ENCODE peak calls at places on chromosomes 13 and 19, in nine cellular contexts. K is neural progenitor cell, J is upper lobe of right lung, S is SJCRH30, E is lung, V is Peyer's patch, D is hepatocyte, B is keratinocyte, F is BE2C. H is an unnamed sample. For H3K27me3, the result is how much of the 10 kb centered on the place peaks cover.

GRCh38 chr19:49746206-49746958 is 16.7 kb downstream of the TSKS start:
- DNase-seq in V (no peak), K (peak), D (no peak), J (peak), B (no peak), S (peak), E (peak), F (peak), H (peak)

GRCh38 chr13:23876265-23876664 is 12.9 kb downstream of the MIPEP start:
- DNase-seq in J (no peak), V (no peak), K (peak), S (no peak), D (peak), F (no peak), B (no peak), E (no peak), H (no peak)

GRCh38 chr13:29905845-29906244 is 55.4 kb upstream of the UBL3 start:
- DNase-seq in V (no peak), B (no peak), F (no peak), K (no peak), E (peak), D (peak), J (no peak), S (no peak), H (peak)

GRCh38 chr13:52786747-52787146 is 47.1 kb upstream of the CNMD start:
- DNase-seq in J (no peak), D (no peak), B (no peak), S (peak), K (no peak), E (no peak), F (no peak), V (no peak), H (peak)

GRCh38 chr19:41366089-41366488 is 2.1 kb upstream of the B9D2 start:
- DNase-seq in B (no peak), V (no peak), S (no peak), K (no peak), J (no peak), E (no peak), D (no peak), F (no peak), H (no peak)

GRCh38 chr13:50156722-50157121 is 141.5 kb downstream of the KCNRG start:
- DNase-seq in J (no peak), F (no peak), B (no peak), S (no peak), K (no peak), D (no peak), V (no peak), E (no peak), H (no peak)

GRCh38 chr19:3154957-3155736 is 19.3 kb downstream of the GNA15 start:
- DNase-seq in V (peak), E (peak), F (peak), B (peak), D (no peak), S (peak), J (peak), K (no peak), H (peak)

GRCh38 chr13:46586766-46587509 is 34.0 kb downstream of the LRCH1 start:
- DNase-seq in D (no peak), F (no peak), S (no peak), K (no peak), V (no peak), B (no peak), J (no peak), E (no peak), H (peak)

GRCh38 chr13:36430247-36431203 is 1.8 kb upstream of the CCNA1 start:
- DNase-seq in B (no peak), J (no peak), F (no peak), V (no peak), S (no peak), D (no peak), E (peak), K (peak), H (no peak)

GRCh38 chr13:79225487-79226232 is 180.4 kb downstream of the RBM26 start:
- DNase-seq in J (no peak), B (no peak), K (no peak), S (no peak), F (no peak), V (no peak), E (no peak), D (no peak), H (no peak)

GRCh38 chr19:6068711-6069110 is 41.6 kb downstream of the RFX2 start:
- DNase-seq in J (peak), K (no peak), B (no peak), F (no peak), S (no peak), D (no peak), V (no peak), E (no peak), H (peak)

GRCh38 chr13:58744686-58745085 is 1113.1 kb downstream of the PCDH17 start:
- DNase-seq in E (no peak), V (no peak), B (no peak), F (no peak), J (no peak), K (no peak), S (no peak), D (no peak), H (no peak)

GRCh38 chr13:93689333-93689732 is 462.7 kb downstream of the GPC6 start:
- DNase-seq in D (no peak), F (no peak), B (no peak), K (no peak), E (no peak), S (no peak), J (no peak), V (no peak), H (no peak)

GRCh38 chr19:1227655-1228054 is 10.2 kb downstream of the CBARP start:
- DNase-seq in V (no peak), F (no peak), B (no peak), J (no peak), K (no peak), S (no peak), D (no peak), E (no peak), H (no peak)

GRCh38 chr19:33868076-33868735 is 71.5 kb downstream of the KCTD15 start:
- DNase-seq in S (peak), B (no peak), D (no peak), K (no peak), J (no peak), F (no peak), E (no peak), V (no peak), H (no peak)

GRCh38 chr13:97113231-97114001 is 108.7 kb upstream of the MBNL2 start:
- DNase-seq in E (no peak), K (no peak), F (no peak), D (peak), B (no peak), S (no peak), J (no peak), V (no peak), H (no peak)

GRCh38 chr19:10872551-10873107 is 1.3 kb downstream of the CARM1 start:
- DNase-seq in K (no peak), J (no peak), D (no peak), V (no peak), E (no peak), B (no peak), F (no peak), S (no peak), H (no peak)

GRCh38 chr13:35923347-35923746 is 207.8 kb downstream of the DCLK1 start:
- DNase-seq in F (no peak), D (no peak), B (no peak), S (peak), K (no peak), E (no peak), V (no peak), J (no peak), H (peak)

GRCh38 chr19:48676887-48677286 is 4.1 kb upstream of the NTN5 start:
- DNase-seq in S (no peak), J (no peak), V (no peak), E (no peak), D (peak), B (no peak), F (no peak), K (no peak), H (no peak)

GRCh38 chr13:69970521-69970920 is 137.1 kb upstream of the ATXN8OS start:
- DNase-seq in V (no peak), F (no peak), B (no peak), S (peak), J (no peak), K (no peak), D (peak), E (no peak), H (no peak)

GRCh38 chr19:31220540-31220939 is 128.7 kb downstream of the TSHZ3 start:
- DNase-seq in K (peak), J (no peak), D (no peak), S (peak), V (no peak), F (peak), E (no peak), B (no peak), H (no peak)

GRCh38 chr13:97435794-97436193 is 1.8 kb downstream of the RAP2A start:
- DNase-seq in E (no peak), D (no peak), S (no peak), K (no peak), F (no peak), V (no peak), J (no peak), B (no peak), H (no peak)

GRCh38 chr19:19160489-19161035 is 9.5 kb downstream of the MEF2B start:
- DNase-seq in S (no peak), J (no peak), F (no peak), V (peak), D (no peak), K (no peak), B (no peak), E (no peak), H (no peak)

GRCh38 chr13:75010941-75011340 is 471.0 kb downstream of the TBC1D4 start:
- DNase-seq in J (no peak), K (no peak), F (no peak), S (no peak), V (no peak), B (no peak), D (no peak), E (no peak), H (no peak)

GRCh38 chr13:112450567-112451240 is 74.5 kb downstream of the SPACA7 start:
- DNase-seq in D (no peak), J (no peak), K (no peak), F (no peak), V (no peak), B (no peak), S (no peak), E (no peak), H (no peak)

GRCh38 chr19:55549500-55550320 is 4.4 kb upstream of the SBK3 start:
- DNase-seq in B (no peak), E (no peak), K (peak), J (no peak), D (peak), V (no peak), S (peak), F (peak), H (peak)

GRCh38 chr19:5586300-5587070 is 18.7 kb upstream of the TINCR start:
- DNase-seq in B (no peak), E (no peak), J (no peak), K (no peak), D (no peak), S (no peak), V (no peak), F (no peak), H (no peak)

GRCh38 chr13:43433691-43434121 is 353.1 kb downstream of the ENOX1 start:
- DNase-seq in J (no peak), K (no peak), E (no peak), D (no peak), F (no peak), V (no peak), S (no peak), B (no peak), H (no peak)

GRCh38 chr13:33867472-33867871 is 49.5 kb downstream of the RFC3 start:
- DNase-seq in F (no peak), V (no peak), D (no peak), S (no peak), E (no peak), B (no peak), J (no peak), K (no peak), H (no peak)

GRCh38 chr19:44617481-44617880 is 4.1 kb downstream of the IGSF23 start:
- DNase-seq in D (no peak), S (no peak), J (no peak), V (no peak), F (no peak), B (no peak), E (no peak), K (no peak), H (no peak)

GRCh38 chr19:7575426-7576040 is 20.1 kb upstream of the CAMSAP3 start:
- DNase-seq in S (no peak), E (no peak), V (no peak), D (no peak), F (no peak), J (no peak), K (no peak), B (no peak), H (peak)

GRCh38 chr13:60654405-60654804 is 257.4 kb downstream of the TDRD3 start:
- DNase-seq in B (no peak), D (peak), S (peak), F (peak), K (peak), V (no peak), E (no peak), J (no peak), H (peak)

GRCh38 chr19:55670280-55671053 is 4.6 kb upstream of the EPN1 start:
- DNase-seq in K (peak), E (no peak), B (no peak), J (no peak), S (peak), D (no peak), F (peak), V (no peak), H (peak)

GRCh38 chr13:51942189-51942588 is 69.1 kb downstream of the ATP7B start:
- DNase-seq in F (no peak), J (no peak), E (no peak), V (no peak), D (no peak), K (no peak), B (no peak), S (no peak), H (no peak)

GRCh38 chr13:110809871-110810486 is 96.5 kb downstream of the ING1 start:
- DNase-seq in K (no peak), J (no peak), B (no peak), E (no peak), S (no peak), V (no peak), F (no peak), D (no peak), H (no peak)
- H3K4me3 ChIP-seq in K (no peak), J (no peak), B (no peak), E (no peak), S (no peak), V (no peak), F (no peak), D (no peak), H (no peak)

DNA sequence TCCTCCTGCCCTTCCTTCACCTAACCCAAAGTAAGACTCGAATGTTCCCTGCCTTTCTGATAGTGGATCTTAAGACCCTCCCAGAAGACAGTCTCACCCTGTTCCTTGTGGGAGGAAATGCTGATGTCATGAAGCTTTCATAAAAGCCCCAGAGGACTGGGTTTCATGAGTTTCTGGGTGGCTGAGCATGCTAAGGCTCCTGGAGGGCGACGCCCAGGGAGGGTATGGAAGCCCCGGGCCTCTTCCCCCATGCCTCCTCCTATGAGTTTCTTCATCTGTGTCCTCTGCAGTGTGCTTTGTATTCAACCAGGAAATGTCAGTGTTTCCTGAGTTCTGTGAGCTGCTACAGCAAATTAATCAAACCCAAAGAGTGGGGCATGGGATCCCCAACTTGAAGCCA is 1.8 kb upstream of the LILRB2 start:
- DNase-seq in F (no peak), J (no peak), E (no peak), B (no peak), S (no peak), K (no peak), V (no peak), D (no peak), H (no peak)
- H3K27me3 ChIP-seq in F (under half), J (under half), E (under half), B (under half), S (under half), K (under half), V (under half), D (under half), H (under half)

DNA sequence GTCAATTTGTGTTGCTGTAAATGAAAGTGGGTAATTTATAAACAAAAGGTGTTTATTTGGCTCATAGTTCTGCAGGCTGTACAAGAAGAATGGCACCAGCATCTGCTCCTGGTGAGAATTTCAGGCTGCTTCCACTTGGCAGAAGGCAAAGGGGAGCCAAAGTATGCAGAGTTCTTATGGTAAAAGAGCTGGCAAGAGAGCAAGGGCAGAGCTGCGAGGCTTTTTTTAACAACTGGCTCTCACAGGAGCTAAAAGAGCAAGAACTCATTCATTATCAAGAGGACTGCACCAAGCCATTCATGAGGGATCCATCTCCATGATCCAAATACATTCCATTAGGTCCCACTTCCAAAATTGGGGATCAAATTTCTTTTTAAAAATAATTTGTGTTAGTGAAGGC is 1712.7 kb downstream of the SLITRK5 start:
- DNase-seq in F (no peak), D (no peak), B (no peak), J (no peak), V (no peak), S (no peak), E (no peak), K (no peak), H (no peak)
- H3K4me3 ChIP-seq in F (no peak), D (no peak), B (no peak), J (no peak), V (no peak), S (no peak), E (no peak), K (no peak), H (no peak)

GRCh38 chr13:99995503-99996176 is 14.1 kb downstream of the ZIC2 start:
- DNase-seq in B (no peak), K (peak), J (no peak), E (no peak), S (no peak), F (no peak), D (no peak), V (no peak), H (peak)
- H3K27me3 ChIP-seq in B (half or more), K (half or more), J (half or more), E (under half), S (under half), F (half or more), D (half or more), V (half or more), H (under half)

GRCh38 chr19:58538257-58539168 is 5.4 kb upstream of the TRIM28 start:
- DNase-seq in D (peak), F (no peak), K (peak), B (no peak), V (no peak), S (no peak), E (no peak), J (no peak), H (no peak)
- H3K4me3 ChIP-seq in D (peak), F (no peak), K (peak), B (peak), V (peak), S (no peak), E (peak), J (peak), H (no peak)

DNA sequence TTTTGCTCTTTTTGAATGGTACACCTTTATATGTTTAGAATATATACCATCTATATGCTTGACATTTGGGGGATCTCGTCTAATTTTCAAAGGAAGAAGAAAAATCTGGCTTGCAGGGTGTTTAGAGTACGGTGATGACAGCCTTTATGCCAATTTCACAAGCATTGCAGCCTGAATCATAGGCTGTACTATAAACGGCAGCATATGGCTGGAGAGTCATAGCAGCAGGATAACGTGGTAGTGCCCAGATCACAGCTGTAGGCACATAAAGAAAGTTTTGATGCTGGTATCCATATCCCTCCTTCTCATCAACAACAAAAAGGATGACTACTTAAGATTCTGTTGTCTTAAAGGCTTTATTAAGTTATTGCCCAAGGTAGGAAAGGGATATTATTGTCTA is 253.0 kb downstream of the PCDH9 start:
- DNase-seq in V (no peak), S (no peak), D (no peak), K (no peak), F (no peak), J (no peak), E (no peak), B (no peak), H (peak)
- H3K27me3 ChIP-seq in V (under half), S (under half), D (under half), K (under half), F (under half), J (under half), E (under half), B (under half), H (under half)

GRCh38 chr13:109781384-109782065 is 4.9 kb downstream of the IRS2 start:
- DNase-seq in D (no peak), E (no peak), B (no peak), F (no peak), J (no peak), S (no peak), V (no peak), K (no peak), H (no peak)

GRCh38 chr13:109782066-109782822 is 4.1 kb downstream of the IRS2 start:
- DNase-seq in E (no peak), V (no peak), F (peak), D (no peak), J (no peak), K (no peak), B (no peak), S (no peak), H (no peak)

GRCh38 chr13:109779876-109780516 is 6.4 kb downstream of the IRS2 start:
- DNase-seq in S (no peak), V (no peak), E (no peak), D (no peak), K (no peak), F (peak), J (no peak), B (no peak), H (no peak)

GRCh38 chr13:109779074-109779473 is 7.3 kb downstream of the IRS2 start:
- DNase-seq in J (no peak), S (no peak), K (no peak), V (no peak), F (no peak), B (no peak), D (no peak), E (no peak), H (no peak)

DNA sequence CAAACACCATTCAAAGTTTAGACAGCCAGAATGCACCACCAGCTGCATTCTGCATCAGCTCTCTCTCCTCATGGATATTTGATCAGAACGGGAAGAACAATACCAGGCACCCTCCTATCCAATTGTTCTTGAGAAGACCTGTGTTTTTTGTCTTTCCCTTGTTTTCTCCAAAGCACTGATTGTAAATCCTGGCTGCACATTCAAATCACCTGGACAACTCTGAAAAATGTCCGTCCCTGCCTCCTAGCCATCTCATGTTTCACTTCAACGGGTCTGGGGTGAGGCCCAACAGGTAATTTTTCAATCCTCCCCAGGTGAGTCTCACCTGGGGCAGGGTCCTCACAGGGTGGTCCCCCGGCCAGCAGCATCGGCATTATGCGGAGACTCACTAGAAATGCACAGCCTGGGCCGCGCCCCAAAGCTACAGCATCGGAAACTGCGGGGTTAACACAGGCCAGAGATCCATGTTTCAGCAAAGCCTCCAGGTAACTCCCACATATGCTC is 5.5 kb downstream of the IRS2 start:
- DNase-seq in V (no peak), D (no peak), B (no peak), S (no peak), F (no peak), J (no peak), E (no peak), K (no peak), H (no peak)
- H3K4me3 ChIP-seq in V (peak), D (peak), B (peak), S (no peak), F (peak), J (peak), E (peak), K (peak), H (no peak)

GRCh38 chr19:53959176-53959757 is 3.5 kb upstream of the CACNG8 start:
- DNase-seq in S (no peak), F (no peak), E (no peak), J (peak), B (no peak), V (no peak), D (no peak), K (peak), H (no peak)
- H3K27me3 ChIP-seq in S (under half), F (under half), E (under half), J (half or more), B (half or more), V (under half), D (half or more), K (half or more), H (under half)

H was measured in MG63.